ENCODE peak calls at places on chromosomes 12 and 14, in eight cellular contexts. G is transverse colon, U is HCT116, Z is uterus, R is tibial nerve, Y is body of pancreas, K is H1, D is IMR-90. P is an unnamed sample.

GRCh38 chr14:32738206-32738871 is 200.3 kb upstream of the NPAS3 start:
- DNase-seq in G (no peak), U (no peak), Z (no peak), R (no peak), Y (no peak), K (no peak), D (no peak), P (no peak)

GRCh38 chr14:87233266-87233665 is 759.7 kb downstream of the GALC start:
- DNase-seq in G (no peak), U (no peak), Z (no peak), R (no peak), Y (no peak), K (no peak), D (no peak), P (no peak)

GRCh38 chr12:31570880-31571279 is 20.1 kb downstream of the DENND5B start:
- DNase-seq in G (no peak), U (no peak), Z (no peak), R (no peak), Y (no peak), K (no peak), D (peak), P (no peak)

GRCh38 chr14:101127239-101127638 is 223.7 kb upstream of the RTL1 start:
- DNase-seq in G (no peak), U (no peak), Z (no peak), R (peak), Y (no peak), K (no peak), D (no peak), P (no peak)

GRCh38 chr12:104473374-104473983 is 16.7 kb downstream of the CHST11 start:
- DNase-seq in G (no peak), U (no peak), Z (no peak), R (no peak), Y (no peak), K (no peak), D (no peak), P (no peak)

GRCh38 chr14:50342211-50343080 is 30.3 kb downstream of the DMAC2L start:
- DNase-seq in G (peak), U (no peak), Z (peak), R (peak), Y (peak), K (no peak), D (peak), P (peak)

GRCh38 chr12:93107943-93108342 is 178.8 kb upstream of the EEA1 start:
- DNase-seq in G (no peak), U (no peak), Z (no peak), R (no peak), Y (no peak), K (no peak), D (no peak), P (no peak)

GRCh38 chr14:75298187-75298985 is 19.8 kb downstream of the FOS start:
- DNase-seq in G (peak), U (no peak), Z (peak), R (no peak), Y (peak), K (no peak), D (no peak), P (no peak)

GRCh38 chr12:54324617-54325441 is at the start of gene COPZ1:
- DNase-seq in G (peak), U (peak), Z (peak), R (peak), Y (peak), K (peak), D (peak), P (peak)
- TF ChIP-seq POLR2A in G (peak), U (peak), Z (peak), R (peak), Y (peak), K (peak), D (peak), P (peak)

DNA sequence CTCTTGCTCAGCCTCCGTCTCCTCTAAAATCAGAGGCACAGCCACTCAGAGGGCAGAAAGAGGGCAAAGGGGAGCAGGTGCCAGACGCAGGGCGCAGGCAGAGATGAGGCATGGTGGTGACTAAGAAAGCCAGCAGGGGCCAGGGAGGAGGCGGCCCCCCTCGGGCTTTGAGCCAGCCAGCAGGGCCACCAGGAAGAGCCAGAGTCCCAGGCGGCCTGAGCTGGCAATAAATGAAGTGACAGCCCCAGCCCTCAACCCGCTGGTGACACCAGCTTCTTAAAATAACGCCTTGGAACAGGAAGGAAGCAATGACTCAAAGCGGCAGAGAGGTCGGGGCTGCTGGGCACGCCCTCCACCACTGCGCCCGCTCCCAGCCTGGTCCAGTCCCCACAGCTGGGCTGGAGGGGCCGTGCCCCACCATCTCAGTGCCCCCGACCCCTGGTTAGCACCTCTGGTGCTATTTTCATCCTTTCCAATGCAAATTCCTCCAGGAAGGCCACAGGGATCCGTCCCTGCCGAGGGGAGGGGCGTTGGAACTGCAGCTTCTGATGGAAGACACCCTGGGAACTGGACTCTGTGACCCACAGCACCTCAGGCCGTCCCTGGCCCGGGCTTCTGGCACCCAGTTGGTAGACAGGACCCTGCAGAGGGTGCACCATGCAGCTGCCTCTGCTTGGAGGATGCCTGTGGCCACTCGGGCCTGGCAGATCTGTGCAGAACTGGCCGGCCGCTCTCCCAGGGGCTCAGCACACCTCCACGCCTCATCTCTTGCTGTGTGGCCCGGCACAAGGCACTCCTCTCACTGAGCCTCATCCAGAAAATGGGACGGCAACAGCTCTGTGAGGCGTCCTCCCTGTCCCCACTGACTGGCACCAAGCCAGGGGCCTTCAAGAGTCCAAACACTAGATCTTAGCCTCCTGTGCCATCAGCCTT is 113.7 kb downstream of the NCOR2 start:
- DNase-seq in G (peak), U (peak), Z (peak), R (peak), Y (peak), K (no peak), D (peak), P (no peak)
- TF ChIP-seq POLR2A in G (no peak), U (no peak), Z (no peak), R (no peak), Y (no peak), K (no peak), D (no peak), P (no peak)

DNA sequence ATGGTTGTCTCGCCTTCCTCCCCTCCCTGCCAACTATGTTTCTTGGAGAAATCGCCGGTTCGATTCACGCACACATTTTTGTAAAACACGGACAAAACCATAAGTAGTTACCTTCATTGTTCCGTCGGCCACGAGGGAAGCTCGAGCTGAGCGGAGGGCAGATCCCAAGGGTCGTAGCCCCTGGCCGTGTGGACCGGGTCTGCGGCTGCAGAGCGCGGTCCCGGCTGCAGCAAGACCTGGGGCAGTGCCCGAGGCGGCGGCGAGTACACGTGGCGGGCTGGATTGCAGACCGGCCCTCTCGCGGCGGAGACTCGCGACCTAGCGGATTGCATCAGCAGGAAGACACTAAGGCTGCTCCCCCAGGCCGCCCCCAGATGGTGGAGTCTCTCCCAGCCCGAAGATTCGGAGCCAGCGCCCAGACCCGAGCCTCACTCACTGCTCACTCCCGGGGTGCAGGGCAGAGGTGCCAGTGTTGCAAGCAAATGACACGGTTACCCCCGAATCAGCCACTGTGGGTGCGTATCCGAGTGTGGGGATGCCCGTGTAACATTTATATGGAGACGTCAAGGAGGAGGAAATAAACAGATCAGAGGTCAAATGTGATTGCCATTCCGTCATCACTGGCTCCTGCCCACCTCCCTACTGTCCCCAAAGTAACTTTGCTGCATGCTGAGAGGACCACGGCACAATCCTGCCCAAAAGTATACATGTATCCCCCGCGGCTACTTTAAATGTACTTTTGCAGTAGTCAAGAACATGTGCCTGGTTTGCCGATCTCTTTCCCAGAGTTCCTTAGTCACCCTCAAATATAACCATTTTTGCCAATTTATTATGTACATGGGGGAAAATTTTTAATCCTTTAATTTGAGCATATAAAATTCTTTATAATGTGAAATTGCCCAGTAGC is at the start of gene BCAT1:
- DNase-seq in G (peak), U (no peak), Z (peak), R (peak), Y (peak), K (peak), D (peak), P (peak)
- TF ChIP-seq POLR2A in G (no peak), U (no peak), Z (no peak), R (no peak), Y (peak), K (peak), D (peak), P (peak)

DNA sequence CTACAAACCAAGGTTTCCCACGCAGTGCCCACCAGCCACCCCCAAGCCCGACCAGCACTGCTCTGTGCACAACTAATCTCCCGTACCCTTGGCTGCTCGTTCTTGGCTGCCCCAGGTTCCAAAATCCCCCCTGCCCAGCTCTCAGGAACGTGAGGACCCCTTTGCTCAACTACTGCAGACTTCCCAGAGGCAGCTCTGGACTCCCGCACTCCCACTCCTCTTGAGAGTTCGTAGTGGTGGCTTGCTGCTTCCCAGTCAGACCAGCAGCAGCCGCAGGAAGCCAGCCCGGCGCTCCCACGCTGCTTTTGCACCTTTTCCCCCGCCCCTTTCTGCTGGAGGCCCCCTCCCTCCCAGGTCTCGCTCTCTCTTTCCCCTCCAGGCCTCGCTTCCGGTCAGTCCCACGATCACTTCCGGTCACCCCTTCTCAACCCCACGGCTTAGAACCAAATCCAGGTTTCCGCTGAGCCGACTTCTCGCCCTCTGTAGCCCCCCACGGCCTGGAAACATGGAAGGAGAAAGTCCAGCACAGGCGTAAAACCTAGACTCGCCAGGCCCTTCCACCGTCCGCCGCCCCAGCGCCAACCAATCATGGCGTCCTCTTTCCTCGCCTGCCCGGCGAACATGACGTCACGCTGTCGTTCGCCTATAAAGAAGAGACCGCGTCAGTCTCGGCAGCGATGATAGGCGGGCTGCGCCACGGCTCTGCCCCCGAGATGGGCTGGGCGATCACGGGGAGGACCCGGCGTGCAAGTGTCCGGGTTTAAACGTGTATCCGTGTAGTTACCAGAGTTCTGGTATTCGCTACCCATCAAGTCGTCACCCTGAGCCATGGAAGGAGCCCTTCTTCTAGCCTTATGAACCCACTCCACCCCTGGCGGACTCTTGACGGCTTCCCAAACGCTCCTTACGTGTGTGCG is at the start of gene TFCP2:
- DNase-seq in G (peak), U (peak), Z (peak), R (peak), Y (peak), K (peak), D (peak), P (peak)
- TF ChIP-seq POLR2A in G (peak), U (peak), Z (peak), R (peak), Y (peak), K (peak), D (peak), P (peak)

GRCh38 chr14:94312481-94313246 is 10.5 kb downstream of the SERPINA6 start:
- DNase-seq in G (no peak), U (no peak), Z (no peak), R (no peak), Y (no peak), K (peak), D (no peak), P (no peak)

GRCh38 chr14:94317259-94317658 is 5.9 kb downstream of the SERPINA6 start:
- DNase-seq in G (peak), U (no peak), Z (no peak), R (peak), Y (peak), K (no peak), D (no peak), P (no peak)

GRCh38 chr14:94314890-94315289 is 8.2 kb downstream of the SERPINA6 start:
- DNase-seq in G (no peak), U (no peak), Z (no peak), R (no peak), Y (no peak), K (no peak), D (no peak), P (no peak)

GRCh38 chr14:94316692-94317091 is 6.4 kb downstream of the SERPINA6 start:
- DNase-seq in G (no peak), U (no peak), Z (no peak), R (no peak), Y (no peak), K (no peak), D (no peak), P (no peak)

GRCh38 chr14:94313991-94314655 is 9.0 kb downstream of the SERPINA6 start:
- DNase-seq in G (no peak), U (no peak), Z (no peak), R (peak), Y (no peak), K (no peak), D (peak), P (no peak)
- TF ChIP-seq POLR2A in G (no peak), U (no peak), Z (no peak), R (no peak), Y (no peak), K (no peak), D (no peak), P (no peak)

GRCh38 chr12:54998958-54999510 is 14.5 kb upstream of the TESPA1 start:
- DNase-seq in G (no peak), U (no peak), Z (no peak), R (no peak), Y (no peak), K (no peak), D (no peak), P (no peak)
- TF ChIP-seq POLR2A in G (no peak), U (no peak), Z (no peak), R (no peak), Y (no peak), K (no peak), D (no peak), P (no peak)

GRCh38 chr12:54017027-54017788 is 8.4 kb downstream of the HOXC8 start:
- DNase-seq in G (no peak), U (no peak), Z (no peak), R (no peak), Y (no peak), K (peak), D (no peak), P (no peak)
- TF ChIP-seq POLR2A in G (no peak), U (no peak), Z (no peak), R (no peak), Y (no peak), K (no peak), D (no peak), P (no peak)

DNA sequence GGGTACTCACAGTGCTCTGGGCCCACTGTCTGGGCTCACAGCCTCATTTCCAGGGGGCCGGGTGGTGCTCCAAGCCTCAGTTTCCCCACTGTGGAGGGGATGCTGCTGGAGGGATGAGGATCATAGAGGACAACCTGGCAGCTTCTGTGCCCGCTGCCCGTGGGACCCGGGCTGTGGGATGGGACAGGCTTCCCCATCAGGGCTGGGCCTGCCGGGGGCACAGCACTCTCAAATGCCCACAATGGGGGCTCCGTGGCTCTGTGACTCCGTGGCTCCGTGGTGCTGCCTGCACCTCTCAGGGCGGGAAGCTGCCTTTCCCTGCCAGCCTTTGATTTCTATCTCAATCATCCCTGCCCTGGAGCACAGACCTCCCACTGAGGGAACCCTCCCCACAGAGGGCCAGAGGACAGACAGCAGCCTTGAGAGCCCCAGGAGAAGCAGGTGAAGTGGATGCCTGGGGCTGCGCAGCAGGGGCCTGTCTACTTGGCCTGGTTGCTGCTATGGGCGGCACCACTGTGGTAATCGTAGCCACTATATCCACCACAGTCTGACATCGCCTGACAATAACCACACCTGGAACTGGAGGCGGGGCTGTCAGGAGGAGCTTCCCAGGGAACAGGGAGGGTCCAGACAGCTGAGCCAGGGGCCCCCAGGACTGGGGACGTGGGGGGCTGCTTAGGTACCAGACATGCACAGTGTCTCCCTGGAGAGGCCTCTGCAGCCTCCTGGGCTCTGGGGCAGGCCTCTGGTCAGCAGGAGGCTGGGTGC is 375.9 kb downstream of the TMEM121 start:
- DNase-seq in G (no peak), U (no peak), Z (no peak), R (no peak), Y (no peak), K (no peak), D (no peak), P (no peak)
- TF ChIP-seq POLR2A in G (no peak), U (no peak), Z (no peak), R (no peak), Y (no peak), K (no peak), D (no peak), P (no peak)

DNA sequence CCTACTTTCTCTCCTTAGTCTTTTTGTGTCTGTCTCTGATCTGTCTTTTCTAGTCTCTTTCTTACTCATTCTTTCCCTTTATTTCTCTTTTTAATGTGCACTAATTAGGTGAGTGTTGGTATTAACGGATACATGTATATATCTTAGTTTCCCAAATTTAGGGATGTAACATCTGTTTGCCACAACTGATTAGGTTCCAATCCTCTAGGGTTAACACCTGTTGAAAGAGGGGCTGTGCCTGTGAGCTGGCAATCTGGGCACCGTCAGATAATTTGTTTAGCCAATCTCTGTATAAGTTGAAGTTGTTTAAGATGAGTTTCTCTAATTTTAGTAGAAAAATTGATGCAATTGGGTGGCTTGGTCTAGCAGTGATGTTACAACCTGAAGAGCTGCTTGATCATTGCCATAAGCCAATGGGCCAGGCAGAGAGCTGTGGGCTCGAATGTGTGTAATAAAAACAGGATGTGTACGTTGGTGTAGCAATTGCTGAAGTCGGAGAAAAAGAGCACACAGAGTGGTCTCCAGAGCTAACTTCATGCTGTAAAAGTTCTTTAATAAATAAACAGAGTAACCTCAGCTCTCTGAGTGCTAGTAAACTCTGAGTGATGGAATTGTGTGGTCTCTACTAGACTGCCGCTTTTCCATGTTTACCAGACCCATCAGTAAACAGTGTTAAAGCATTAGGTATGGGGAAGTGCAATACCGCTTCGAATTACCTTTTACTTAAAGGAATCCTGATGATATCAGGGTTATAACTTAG is 18.3 kb upstream of the LYZ start:
- DNase-seq in G (no peak), U (no peak), Z (no peak), R (no peak), Y (peak), K (no peak), D (no peak), P (no peak)
- TF ChIP-seq POLR2A in G (peak), U (no peak), Z (no peak), R (no peak), Y (no peak), K (no peak), D (no peak), P (no peak)